ENCODE peak calls at places on chromosomes 13 and 19, in seven cellular contexts. Q, R, Y, T, E, J and P are unnamed samples.

GRCh38 chr13:66114127-66114526 is 1116.0 kb downstream of the PCDH9 start:
- DNase-seq in Q (no peak), R (no peak), Y (no peak), T (no peak), E (no peak), J (no peak), P (no peak)

GRCh38 chr19:12784871-12785430 is 6.3 kb upstream of the JUNB start:
- DNase-seq in Q (no peak), R (no peak), Y (no peak), T (no peak), E (no peak), J (peak), P (no peak)

GRCh38 chr13:65868106-65868505 is 1362.0 kb downstream of the PCDH9 start:
- DNase-seq in Q (no peak), R (no peak), Y (no peak), T (no peak), E (no peak), J (no peak), P (no peak)

GRCh38 chr19:11233073-11233472 is 6.3 kb upstream of the ANGPTL8 start:
- DNase-seq in Q (no peak), R (no peak), Y (no peak), T (no peak), E (no peak), J (no peak), P (no peak)

GRCh38 chr13:49952168-49952567 is 16.0 kb upstream of the SPRYD7 start:
- DNase-seq in Q (no peak), R (no peak), Y (no peak), T (no peak), E (no peak), J (no peak), P (no peak)

GRCh38 chr19:35228177-35228930 is at the start of gene FAM187B:
- DNase-seq in Q (no peak), R (no peak), Y (no peak), T (no peak), E (no peak), J (no peak), P (no peak)

GRCh38 chr19:48135411-48135810 is 24.8 kb upstream of the PLA2G4C start:
- DNase-seq in Q (no peak), R (no peak), Y (no peak), T (no peak), E (no peak), J (no peak), P (no peak)

GRCh38 chr19:15265849-15266248 is 33.6 kb upstream of the EPHX3 start:
- DNase-seq in Q (no peak), R (no peak), Y (peak), T (no peak), E (peak), J (peak), P (no peak)

GRCh38 chr19:55106591-55106990 is 10.8 kb downstream of the PPP1R12C start:
- DNase-seq in Q (no peak), R (no peak), Y (no peak), T (no peak), E (no peak), J (no peak), P (no peak)

GRCh38 chr13:99298056-99298455 is 9.1 kb downstream of the GPR183 start:
- DNase-seq in Q (no peak), R (no peak), Y (no peak), T (no peak), E (no peak), J (no peak), P (no peak)

GRCh38 chr13:113470073-113470472 is 16.8 kb upstream of the ADPRHL1 start:
- DNase-seq in Q (no peak), R (no peak), Y (no peak), T (no peak), E (no peak), J (no peak), P (no peak)

GRCh38 chr19:45097776-45098520 is 5.0 kb downstream of the PPP1R37 start:
- DNase-seq in Q (no peak), R (no peak), Y (peak), T (no peak), E (no peak), J (peak), P (no peak)

GRCh38 chr13:26485288-26485687 is 72.2 kb upstream of the WASF3 start:
- DNase-seq in Q (no peak), R (no peak), Y (no peak), T (no peak), E (no peak), J (no peak), P (no peak)

GRCh38 chr13:27997904-27998522 is 9.5 kb upstream of the URAD start:
- DNase-seq in Q (no peak), R (no peak), Y (no peak), T (no peak), E (no peak), J (peak), P (no peak)

GRCh38 chr19:3360494-3361383 is 5.6 kb upstream of the NFIC start:
- DNase-seq in Q (peak), R (no peak), Y (peak), T (peak), E (no peak), J (peak), P (peak)

GRCh38 chr13:58018865-58019264 is 387.3 kb downstream of the PCDH17 start:
- DNase-seq in Q (no peak), R (peak), Y (no peak), T (no peak), E (no peak), J (no peak), P (no peak)

GRCh38 chr13:113298001-113298945 is 1.2 kb downstream of the LAMP1 start:
- DNase-seq in Q (no peak), R (no peak), Y (no peak), T (no peak), E (no peak), J (peak), P (no peak)

GRCh38 chr19:36418287-36419001 is at the start of gene ZFP82:
- DNase-seq in Q (peak), R (peak), Y (peak), T (peak), E (peak), J (peak), P (peak)

GRCh38 chr19:36097036-36097435 is 13.9 kb upstream of the OVOL3 start:
- DNase-seq in Q (no peak), R (no peak), Y (no peak), T (no peak), E (no peak), J (no peak), P (no peak)

GRCh38 chr19:11296264-11296663 is 304 bp downstream of the TSPAN16 start:
- DNase-seq in Q (no peak), R (no peak), Y (no peak), T (no peak), E (no peak), J (no peak), P (no peak)

GRCh38 chr19:27972291-27973040 is 1240.5 kb downstream of the UQCRFS1 start:
- DNase-seq in Q (no peak), R (no peak), Y (no peak), T (no peak), E (no peak), J (peak), P (no peak)

GRCh38 chr13:79483302-79483701 is 2.3 kb downstream of the NDFIP2 start:
- DNase-seq in Q (no peak), R (no peak), Y (no peak), T (no peak), E (no peak), J (peak), P (no peak)

GRCh38 chr13:99522288-99522687 is 21.0 kb downstream of the TM9SF2 start:
- DNase-seq in Q (no peak), R (no peak), Y (no peak), T (no peak), E (no peak), J (no peak), P (no peak)

GRCh38 chr13:90696254-90696653 is 651.2 kb upstream of the MIR17HG start:
- DNase-seq in Q (no peak), R (no peak), Y (no peak), T (no peak), E (no peak), J (peak), P (no peak)

GRCh38 chr19:54606891-54607781 is 13.7 kb downstream of the LILRA1 start:
- DNase-seq in Q (no peak), R (no peak), Y (no peak), T (no peak), E (no peak), J (no peak), P (no peak)

GRCh38 chr19:35169226-35169995 is 14.9 kb downstream of the FXYD5 start:
- DNase-seq in Q (no peak), R (no peak), Y (no peak), T (no peak), E (no peak), J (no peak), P (no peak)

GRCh38 chr19:39428309-39429112 is 7.2 kb downstream of the RPS16 start:
- DNase-seq in Q (no peak), R (no peak), Y (peak), T (no peak), E (no peak), J (peak), P (no peak)

GRCh38 chr19:46601318-46602224 is at the start of gene CALM3:
- DNase-seq in Q (no peak), R (no peak), Y (no peak), T (no peak), E (no peak), J (no peak), P (no peak)

GRCh38 chr13:49307365-49307764 is 59.6 kb downstream of the CDADC1 start:
- DNase-seq in Q (no peak), R (no peak), Y (no peak), T (no peak), E (no peak), J (no peak), P (no peak)

GRCh38 chr19:46537136-46538097 is 41.8 kb upstream of the PNMA8B start:
- DNase-seq in Q (peak), R (no peak), Y (no peak), T (peak), E (no peak), J (peak), P (peak)

GRCh38 chr19:1992759-1993260 is 22.7 kb downstream of the BTBD2 start:
- DNase-seq in Q (no peak), R (no peak), Y (no peak), T (no peak), E (no peak), J (no peak), P (no peak)

GRCh38 chr19:19657397-19657783 is 6.1 kb downstream of the ATP13A1 start:
- DNase-seq in Q (no peak), R (no peak), Y (no peak), T (no peak), E (peak), J (no peak), P (no peak)

GRCh38 chr13:51644649-51645048 is 60.4 kb downstream of the WDFY2 start:
- DNase-seq in Q (no peak), R (no peak), Y (no peak), T (no peak), E (no peak), J (peak), P (no peak)

GRCh38 chr13:98141938-98142426 is 912 bp upstream of the FARP1 start:
- DNase-seq in Q (no peak), R (no peak), Y (peak), T (no peak), E (no peak), J (no peak), P (no peak)